ENCODE peak calls at places on chromosomes 4 and X, in four cellular contexts. Y is H9, X is IMR-90, P is mesendoderm. Q is an unnamed sample.

GRCh38 chrX:43813898-43814297 is 68.4 kb downstream of the MAOB start:
- DNase-seq in X (no peak), P (peak), Y (peak), Q (peak)

GRCh38 chr4:170047774-170048354 is 21.7 kb upstream of the MFAP3L start:
- DNase-seq in X (peak), P (peak), Y (no peak), Q (no peak)

GRCh38 chr4:128574706-128575105 is 234.8 kb upstream of the JADE1 start:
- DNase-seq in Y (peak), P (peak), X (peak), Q (peak)

GRCh38 chrX:71622347-71623104 is 4.2 kb upstream of the CXCR3 start:
- DNase-seq in X (peak), P (peak), Y (peak), Q (peak)

GRCh38 chr4:186979966-186980745 is 256.5 kb upstream of the FAT1 start:
- DNase-seq in P (no peak), X (peak), Y (no peak), Q (no peak)

GRCh38 chr4:184815046-184815877 is 10.5 kb downstream of the ACSL1 start:
- DNase-seq in P (peak), X (peak), Y (peak), Q (no peak)

GRCh38 chr4:87270825-87271224 is 50.4 kb upstream of the KLHL8 start:
- DNase-seq in Y (peak), X (no peak), P (peak), Q (peak)

GRCh38 chr4:38004062-38004461 is 43.9 kb downstream of the PTTG2 start:
- DNase-seq in P (peak), Y (no peak), X (peak), Q (no peak)

GRCh38 chr4:141416677-141417363 is 196.1 kb downstream of the ZNF330 start:
- DNase-seq in P (no peak), X (peak), Y (no peak), Q (no peak)

GRCh38 chr4:144356941-144357381 is 216.4 kb upstream of the GYPA start:
- DNase-seq in Y (no peak), P (peak), X (no peak), Q (no peak)

GRCh38 chrX:9279271-9279596 is 185.6 kb upstream of the TBL1X start:
- DNase-seq in Y (no peak), P (no peak), X (peak), Q (no peak)

GRCh38 chr4:166064706-166065105 is 191.7 kb downstream of the TLL1 start:
- DNase-seq in X (no peak), P (no peak), Y (no peak), Q (no peak)

GRCh38 chr4:172042714-172043114 is 229.5 kb downstream of the GALNTL6 start:
- DNase-seq in Y (no peak), X (no peak), P (no peak), Q (no peak)

GRCh38 chr4:75769044-75769443 is 44.7 kb downstream of the USO1 start:
- DNase-seq in Y (no peak), P (no peak), X (peak), Q (no peak)

GRCh38 chr4:7773401-7774187 is 166.1 kb downstream of the AFAP1 start:
- DNase-seq in P (no peak), Y (no peak), X (no peak), Q (no peak)

GRCh38 chrX:87517571-87518141 is at the start of gene KLHL4:
- DNase-seq in P (peak), X (peak), Y (peak), Q (peak)

GRCh38 chr4:149836546-149836945 is 20.9 kb upstream of the IQCM start:
- DNase-seq in X (peak), P (no peak), Y (no peak), Q (no peak)

GRCh38 chr4:153725811-153726154 is 34.0 kb downstream of the RNF175 start:
- DNase-seq in Y (no peak), P (no peak), X (no peak), Q (no peak)

GRCh38 chr4:179165862-179166261 is 1723.6 kb upstream of the AGA start:
- DNase-seq in Y (no peak), X (no peak), P (peak), Q (no peak)

GRCh38 chr4:99811850-99812249 is 4.8 kb upstream of the DAPP1 start:
- DNase-seq in X (peak), Y (no peak), P (peak), Q (no peak)

GRCh38 chr4:27003602-27004238 is 143.1 kb downstream of the STIM2 start:
- DNase-seq in P (no peak), X (peak), Y (no peak), Q (no peak)

GRCh38 chr4:102575369-102576129 is 74.4 kb downstream of the NFKB1 start:
- DNase-seq in X (no peak), P (peak), Y (no peak), Q (no peak)

GRCh38 chrX:20481632-20482031 is 214.9 kb upstream of the RPS6KA3 start:
- DNase-seq in P (no peak), Y (no peak), X (no peak), Q (no peak)

GRCh38 chr4:2662598-2662997 is 93.5 kb downstream of the TNIP2 start:
- DNase-seq in P (no peak), Y (no peak), X (peak), Q (no peak)

GRCh38 chr4:26321326-26322276 is 787 bp downstream of the RBPJ start:
- DNase-seq in Y (peak), P (peak), X (peak), Q (no peak)

GRCh38 chr4:7513731-7514130 is 79.0 kb upstream of the PSAPL1 start:
- DNase-seq in P (no peak), Y (no peak), X (peak), Q (no peak)

GRCh38 chrX:65273152-65273551 is 261.4 kb downstream of the LAS1L start:
- DNase-seq in Y (no peak), X (no peak), P (no peak), Q (no peak)

GRCh38 chr4:150283689-150284088 is 205.4 kb downstream of the DCLK2 start:
- DNase-seq in Y (no peak), X (peak), P (no peak), Q (no peak)

GRCh38 chr4:189802884-189803283 is 137.8 kb upstream of the FRG1 start:
- DNase-seq in X (no peak), P (peak), Y (peak), Q (peak)

GRCh38 chrX:132740316-132741123 is 217.9 kb downstream of the HS6ST2 start:
- DNase-seq in Y (no peak), X (no peak), P (peak), Q (no peak)

GRCh38 chr4:8259743-8260430 is 9.7 kb upstream of the HTRA3 start:
- DNase-seq in X (no peak), Y (no peak), P (no peak), Q (no peak)

GRCh38 chr4:142883433-142883832 is 37.3 kb upstream of the INPP4B start:
- DNase-seq in Y (no peak), P (peak), X (peak), Q (no peak)

GRCh38 chr4:169314906-169315305 is 44.1 kb upstream of the SH3RF1 start:
- DNase-seq in P (no peak), Y (no peak), X (peak), Q (no peak)

GRCh38 chr4:6417516-6417915 is 54.9 kb downstream of the PPP2R2C start:
- DNase-seq in X (no peak), Y (no peak), P (no peak), Q (no peak)

GRCh38 chrX:12497832-12498591 is 293.2 kb upstream of the PRPS2 start:
- DNase-seq in Y (peak), X (no peak), P (peak), Q (no peak)

GRCh38 chr4:36041340-36041739 is 203.0 kb downstream of the ARAP2 start:
- DNase-seq in Y (no peak), X (no peak), P (no peak), Q (no peak)

GRCh38 chr4:36042122-36042970 is 202.0 kb downstream of the ARAP2 start:
- DNase-seq in P (no peak), Y (no peak), X (no peak), Q (no peak)

GRCh38 chr4:36043901-36044300 is 200.4 kb downstream of the ARAP2 start:
- DNase-seq in P (no peak), X (no peak), Y (no peak), Q (no peak)

GRCh38 chr4:36046026-36046425 is 198.3 kb downstream of the ARAP2 start:
- DNase-seq in X (no peak), P (no peak), Y (no peak), Q (no peak)

DNA sequence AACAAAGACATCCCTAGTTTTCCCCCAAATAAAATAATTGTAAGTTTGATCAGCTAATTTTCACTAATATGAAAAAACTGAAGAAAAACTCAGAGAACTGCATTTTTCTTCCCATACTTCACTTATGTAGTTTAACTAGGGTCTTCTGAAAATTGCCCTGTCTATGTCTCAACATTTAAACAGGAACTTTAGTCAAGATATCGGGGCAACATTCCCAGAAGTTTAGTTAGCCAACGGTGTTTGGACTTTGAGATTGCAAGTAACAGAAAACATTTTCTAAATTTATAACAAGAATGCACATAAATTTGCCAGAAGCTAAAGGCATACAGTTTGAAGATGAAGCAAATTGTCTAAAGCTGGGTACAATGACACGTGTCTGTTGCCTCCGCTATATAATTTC is 201.1 kb downstream of the ARAP2 start:
- DNase-seq in P (no peak), X (no peak), Y (no peak), Q (no peak)
- H3K56ac ChIP-seq in P (no peak), X (no peak), Y (no peak), Q (no peak)

GRCh38 chr4:1187182-1187581 is 14.8 kb upstream of the SPON2 start:
- DNase-seq in X (peak), Y (no peak), P (no peak), Q (no peak)
- H3K56ac ChIP-seq in X (no peak), Y (no peak), P (no peak), Q (no peak)

GRCh38 chr4:163048447-163048846 is 118.2 kb downstream of the NAF1 start:
- DNase-seq in Y (peak), X (peak), P (peak), Q (no peak)
- H3K56ac ChIP-seq in Y (no peak), X (no peak), P (no peak), Q (no peak)

GRCh38 chrX:135522132-135522530 is 1.7 kb downstream of the INTS6L start:
- DNase-seq in Y (no peak), P (no peak), X (no peak), Q (no peak)
- H3K56ac ChIP-seq in Y (no peak), P (peak), X (peak), Q (peak)

GRCh38 chrX:129954804-129955203 is 27.6 kb upstream of the BCORL1 start:
- DNase-seq in P (no peak), Y (no peak), X (no peak), Q (no peak)
- H3K56ac ChIP-seq in P (no peak), Y (no peak), X (no peak), Q (no peak)

GRCh38 chr4:13142191-13142590 is 341.9 kb downstream of the RAB28 start:
- DNase-seq in X (no peak), Y (no peak), P (no peak), Q (no peak)
- H3K56ac ChIP-seq in X (no peak), Y (no peak), P (no peak), Q (no peak)

DNA sequence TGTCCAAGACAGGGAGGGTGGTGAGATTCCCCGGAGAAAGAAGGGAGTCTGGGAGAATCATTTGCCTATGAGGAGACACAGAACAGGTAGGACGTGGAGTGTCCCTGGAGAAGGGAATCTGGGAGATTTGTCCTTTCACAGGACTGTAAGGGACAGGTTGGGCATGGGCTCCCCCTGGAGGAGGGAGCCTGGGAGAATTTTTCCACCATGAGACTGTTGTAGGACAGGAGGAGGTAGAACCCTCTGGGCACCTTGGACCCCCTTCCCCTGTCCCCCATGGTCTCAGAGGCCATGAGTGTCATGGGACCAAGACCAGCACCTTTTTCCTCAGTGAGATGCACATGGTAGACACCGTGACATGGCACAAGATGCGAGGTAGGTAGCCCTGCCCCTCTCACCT is 2.8 kb downstream of the PORCN start:
- DNase-seq in X (no peak), P (peak), Y (no peak), Q (no peak)
- H3K56ac ChIP-seq in X (no peak), P (no peak), Y (no peak), Q (no peak)

DNA sequence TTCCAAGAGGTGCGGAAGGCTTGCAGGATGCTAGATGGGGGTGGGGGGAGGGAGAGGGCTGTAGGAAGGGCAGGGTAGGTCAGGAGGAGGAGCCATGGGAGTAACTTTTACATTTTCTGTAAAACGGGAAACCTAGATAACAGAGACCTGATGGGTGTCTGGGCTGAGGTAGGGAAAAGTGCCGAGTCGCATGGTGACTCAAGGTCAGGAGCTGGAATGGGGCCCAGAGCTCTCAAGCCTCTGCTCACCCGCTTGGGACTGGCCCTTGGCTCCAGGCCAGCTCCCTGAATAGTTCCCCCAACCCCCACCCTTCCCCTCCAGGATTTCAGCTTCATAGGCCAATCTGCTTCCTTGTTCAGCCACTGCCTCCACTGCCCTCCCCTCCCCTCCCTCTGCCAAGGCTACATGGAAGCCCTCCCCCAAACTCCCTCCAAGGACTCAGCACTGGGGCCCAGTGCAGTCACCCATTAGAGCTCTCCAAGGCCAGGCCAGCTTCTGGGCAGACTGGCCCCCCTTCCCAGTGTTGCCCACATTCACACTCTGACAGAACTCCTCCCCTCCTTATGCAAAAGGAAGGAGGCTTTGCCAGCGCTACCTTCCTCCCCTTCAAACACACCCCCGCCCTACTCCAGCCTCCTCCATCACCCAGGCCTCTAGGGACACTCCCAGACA is 43.6 kb downstream of the TSC22D3 start:
- DNase-seq in X (peak), P (peak), Y (peak), Q (no peak)
- H3K56ac ChIP-seq in X (no peak), P (peak), Y (no peak), Q (no peak)

GRCh38 chrX:44996282-44996681 is 123.3 kb downstream of the KDM6A start:
- DNase-seq in Y (no peak), P (no peak), X (no peak), Q (no peak)
- H3K56ac ChIP-seq in Y (no peak), P (no peak), X (no peak), Q (no peak)

GRCh38 chrX:134020910-134021309 is 35.5 kb upstream of the GPC3 start:
- DNase-seq in X (no peak), P (peak), Y (no peak), Q (no peak)

GRCh38 chrX:134026732-134027311 is 41.4 kb upstream of the GPC3 start:
- DNase-seq in P (peak), Y (peak), X (peak), Q (peak)

GRCh38 chrX:134024686-134025377 is 39.4 kb upstream of the GPC3 start:
- DNase-seq in Y (no peak), X (no peak), P (no peak), Q (no peak)

GRCh38 chrX:134023851-134024281 is 38.5 kb upstream of the GPC3 start:
- DNase-seq in P (no peak), Y (no peak), X (no peak), Q (no peak)

DNA sequence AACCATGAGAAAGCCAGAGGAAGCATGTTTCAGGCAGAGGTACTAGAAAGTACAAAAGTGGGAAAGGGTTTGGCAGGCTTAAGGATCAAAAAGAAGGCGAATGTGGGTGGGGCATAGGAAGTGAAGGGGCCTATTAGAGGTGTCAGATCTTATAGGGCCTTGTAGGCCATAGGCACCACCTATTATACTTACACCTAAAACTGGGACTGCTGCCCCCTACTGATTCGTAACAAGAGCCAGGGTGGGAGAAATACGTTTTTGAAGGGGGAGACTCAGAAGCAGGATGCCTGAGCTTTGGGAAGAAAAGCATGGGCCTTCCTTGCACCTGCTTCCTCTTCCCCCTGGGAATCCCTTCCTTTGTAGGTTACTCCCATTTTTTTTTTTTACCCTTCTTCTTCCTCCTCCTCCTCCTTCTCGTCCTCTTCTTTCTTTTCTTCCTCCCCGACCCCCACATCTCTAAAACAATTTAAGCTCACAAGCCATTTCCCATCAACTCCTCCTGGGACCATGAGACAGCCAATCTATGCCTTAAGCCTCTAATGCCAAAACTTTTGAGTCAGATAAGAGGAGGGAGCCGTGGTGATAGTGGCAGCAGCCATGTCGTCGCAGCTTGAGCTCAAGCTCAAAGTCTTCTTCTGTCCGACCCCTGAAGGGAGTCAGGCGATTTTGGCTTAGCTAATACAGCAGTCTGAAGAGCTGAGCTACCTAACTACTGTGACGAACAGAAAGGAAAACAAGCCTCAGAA is 40.8 kb upstream of the GPC3 start:
- DNase-seq in X (no peak), Y (peak), P (peak), Q (peak)
- H3K56ac ChIP-seq in X (no peak), Y (no peak), P (peak), Q (no peak)

Q was measured in H1.